ENCODE peak calls at places on chromosomes 4 and X, in seven cellular contexts. X, D, E, K, Q, O and H are unnamed samples.

GRCh38 chr4:139617702-139618490 is 47.7 kb upstream of the MGST2 start:
- DNase-seq in Q (no peak), X (no peak), K (no peak), E (peak), O (peak), D (no peak), H (no peak)

GRCh38 chr4:6763330-6763851 is 19.1 kb upstream of the KIAA0232 start:
- DNase-seq in K (no peak), E (no peak), X (no peak), Q (no peak), O (peak), D (no peak), H (no peak)

GRCh38 chrX:147183161-147183560 is 368.6 kb upstream of the CXorf51A start:
- DNase-seq in D (no peak), K (no peak), X (no peak), O (no peak), Q (no peak), E (no peak), H (no peak)

GRCh38 chr4:181548873-181549541 is 694.2 kb upstream of the TENM3 start:
- DNase-seq in D (no peak), O (peak), K (no peak), E (peak), Q (no peak), X (no peak), H (peak)

GRCh38 chrX:63812826-63813225 is 27.8 kb upstream of the ARHGEF9 start:
- DNase-seq in Q (no peak), D (no peak), K (no peak), E (no peak), O (no peak), X (no peak), H (no peak)

GRCh38 chr4:47814896-47815295 is 23.0 kb downstream of the CORIN start:
- DNase-seq in Q (no peak), E (peak), K (no peak), D (no peak), O (no peak), X (no peak), H (no peak)

GRCh38 chrX:135596495-135596894 is 76.0 kb downstream of the INTS6L start:
- DNase-seq in Q (peak), K (peak), O (peak), X (peak), E (peak), D (peak), H (no peak)

GRCh38 chrX:153725832-153726285 is 1.2 kb downstream of the ABCD1 start:
- DNase-seq in Q (no peak), D (no peak), O (no peak), K (no peak), X (no peak), E (no peak), H (no peak)

GRCh38 chrX:42519666-42520231 is 258.2 kb downstream of the PPP1R2C start:
- DNase-seq in D (no peak), K (no peak), Q (no peak), O (peak), X (no peak), E (peak), H (no peak)

GRCh38 chr4:8157496-8157895 is 1.1 kb downstream of the ABLIM2 start:
- DNase-seq in K (no peak), D (no peak), E (no peak), O (no peak), Q (no peak), X (no peak), H (no peak)

GRCh38 chrX:71107762-71108360 is 1.3 kb upstream of the CXorf65 start:
- DNase-seq in O (no peak), X (no peak), Q (no peak), E (no peak), K (no peak), D (no peak), H (no peak)

GRCh38 chrX:136376713-136377112 is 76.0 kb downstream of the ADGRG4 start:
- DNase-seq in O (no peak), D (no peak), Q (no peak), X (no peak), K (no peak), E (no peak), H (no peak)

GRCh38 chr4:114349543-114350175 is 248.9 kb upstream of the UGT8 start:
- DNase-seq in K (no peak), O (no peak), X (no peak), Q (no peak), D (no peak), E (no peak), H (no peak)

GRCh38 chrX:47264507-47265173 is 31.8 kb downstream of the USP11 start:
- DNase-seq in D (no peak), K (no peak), X (no peak), Q (no peak), O (peak), E (peak), H (no peak)

GRCh38 chr4:164373021-164373420 is 380.9 kb upstream of the SMIM31 start:
- DNase-seq in E (no peak), D (no peak), K (no peak), X (no peak), O (no peak), Q (no peak), H (no peak)

GRCh38 chrX:11416600-11416999 is 123.4 kb downstream of the AMELX start:
- DNase-seq in D (no peak), K (no peak), O (no peak), E (no peak), Q (no peak), X (no peak), H (no peak)

GRCh38 chrX:134718329-134719317 is 60.4 kb upstream of the PLAC1 start:
- DNase-seq in O (peak), X (no peak), Q (no peak), K (no peak), E (peak), D (no peak), H (peak)

GRCh38 chr4:174714393-174715211 is 114.4 kb downstream of the GLRA3 start:
- DNase-seq in Q (peak), X (peak), O (peak), E (peak), D (no peak), K (no peak), H (no peak)

GRCh38 chr4:73193155-73193554 is 65.4 kb downstream of the ANKRD17 start:
- DNase-seq in K (no peak), E (no peak), D (no peak), X (no peak), O (no peak), Q (no peak), H (no peak)

GRCh38 chr4:137452799-137453198 is 79.5 kb downstream of the PCDH18 start:
- DNase-seq in K (no peak), O (no peak), E (no peak), X (no peak), D (no peak), Q (no peak), H (no peak)

GRCh38 chr4:139084425-139085093 is 69.0 kb downstream of the NOCT start:
- DNase-seq in O (no peak), Q (peak), D (no peak), K (no peak), X (peak), E (no peak), H (no peak)

GRCh38 chr4:183291070-183291469 is 29.0 kb downstream of the CLDN22 start:
- DNase-seq in K (no peak), E (no peak), O (no peak), D (no peak), Q (no peak), X (no peak), H (no peak)

GRCh38 chrX:74521961-74522833 is 92.2 kb downstream of the RLIM start:
- DNase-seq in E (peak), Q (no peak), X (no peak), K (no peak), O (no peak), D (no peak), H (no peak)

GRCh38 chr4:16196482-16197393 is 29.5 kb downstream of the TAPT1 start:
- DNase-seq in K (no peak), E (peak), Q (peak), D (no peak), O (peak), X (peak), H (no peak)

GRCh38 chrX:13690836-13691235 is 1.9 kb downstream of the RAB9A start:
- DNase-seq in K (no peak), O (peak), E (no peak), X (no peak), D (no peak), Q (no peak), H (no peak)

GRCh38 chr4:17690135-17690534 is 75.7 kb downstream of the MED28 start:
- DNase-seq in Q (no peak), X (no peak), E (no peak), O (no peak), D (no peak), K (no peak), H (no peak)

GRCh38 chrX:12771445-12772069 is 19.7 kb upstream of the PRPS2 start:
- DNase-seq in K (peak), O (peak), D (peak), X (peak), E (peak), Q (peak), H (no peak)

GRCh38 chrX:133364201-133364600 is 51.1 kb downstream of the GPC4 start:
- DNase-seq in X (no peak), O (no peak), Q (no peak), D (no peak), K (no peak), E (peak), H (no peak)

GRCh38 chr4:137749466-137749865 is 217.2 kb upstream of the PCDH18 start:
- DNase-seq in D (no peak), O (no peak), K (no peak), Q (no peak), X (no peak), E (peak), H (no peak)

GRCh38 chr4:87896020-87896621 is 63.4 kb downstream of the MEPE start:
- DNase-seq in E (peak), Q (no peak), O (peak), X (no peak), K (no peak), D (peak), H (peak)

GRCh38 chrX:112197845-112198244 is 115.3 kb upstream of the TRPC5 start:
- DNase-seq in K (no peak), Q (peak), D (no peak), E (no peak), O (no peak), X (no peak), H (no peak)

GRCh38 chrX:45230410-45230809 is 29.7 kb upstream of the DIPK2B start:
- DNase-seq in E (no peak), O (no peak), Q (no peak), D (no peak), K (no peak), X (no peak), H (no peak)

GRCh38 chrX:13432376-13432775 is 112.5 kb upstream of the ATXN3L start:
- DNase-seq in E (peak), Q (no peak), K (no peak), O (peak), D (no peak), X (no peak), H (no peak)

GRCh38 chrX:153400146-153401132 is 711 bp downstream of the PNMA6E start:
- DNase-seq in X (no peak), O (peak), E (no peak), Q (peak), K (peak), D (peak), H (peak)

GRCh38 chr4:122776916-122777315 is 44.4 kb downstream of the BBS12 start:
- DNase-seq in O (no peak), Q (no peak), X (no peak), D (no peak), K (no peak), E (no peak), H (no peak)

GRCh38 chr4:120017939-120018692 is 48.5 kb downstream of the MAD2L1 start:
- DNase-seq in D (no peak), X (no peak), K (no peak), Q (no peak), E (no peak), O (no peak), H (no peak)